ENCODE peak calls at places on chromosome 3, in six cellular contexts. W is A549, U is HepG2, X is transverse colon, N is H1, P is suprapubic skin. Z is an unnamed sample.

GRCh38 chr3:133137042-133137393 is 98.8 kb downstream of the TMEM108 start:
- DNase-seq in X (no peak), U (no peak), P (no peak), N (no peak), W (no peak), Z (no peak)

GRCh38 chr3:165476399-165477060 is 280.3 kb upstream of the SLITRK3 start:
- DNase-seq in X (no peak), U (no peak), W (no peak), N (no peak), P (no peak), Z (no peak)

GRCh38 chr3:140427786-140428185 is 250.1 kb upstream of the TRIM42 start:
- DNase-seq in P (no peak), X (no peak), N (no peak), U (no peak), W (no peak), Z (no peak)

GRCh38 chr3:8741581-8742355 is 8.2 kb downstream of the CAV3 start:
- DNase-seq in P (peak), N (peak), U (peak), W (peak), X (no peak), Z (peak)

GRCh38 chr3:144109944-144110343 is 138.3 kb downstream of the DIPK2A start:
- DNase-seq in X (no peak), N (no peak), P (no peak), U (no peak), W (no peak), Z (no peak)

GRCh38 chr3:27633224-27633545 is 88.9 kb downstream of the EOMES start:
- DNase-seq in N (no peak), W (no peak), P (no peak), U (peak), X (no peak), Z (no peak)

GRCh38 chr3:197023241-197023997 is 6.2 kb downstream of the MELTF start:
- DNase-seq in X (no peak), U (no peak), W (no peak), P (peak), N (no peak), Z (no peak)

GRCh38 chr3:198080521-198081384 is 120.7 kb downstream of the LMLN start:
- DNase-seq in U (peak), X (peak), W (peak), N (peak), P (peak), Z (peak)

GRCh38 chr3:117170112-117170511 is 460.5 kb downstream of the TUSC7 start:
- DNase-seq in W (no peak), U (no peak), X (no peak), P (no peak), N (no peak), Z (no peak)

GRCh38 chr3:126134219-126134975 is 46.0 kb downstream of the ALDH1L1 start:
- DNase-seq in N (no peak), X (peak), U (peak), P (peak), W (peak), Z (peak)

GRCh38 chr3:190322604-190323240 is 476 bp upstream of the CLDN1 start:
- DNase-seq in U (no peak), W (no peak), P (no peak), X (no peak), N (no peak), Z (peak)

GRCh38 chr3:146709969-146710368 is 104.8 kb upstream of the PLSCR5 start:
- DNase-seq in X (no peak), U (no peak), W (no peak), P (no peak), N (no peak), Z (no peak)

GRCh38 chr3:8278448-8278847 is 223.2 kb upstream of the LMCD1 start:
- DNase-seq in P (no peak), X (no peak), W (peak), N (no peak), U (no peak), Z (no peak)

GRCh38 chr3:33187368-33187634 is 31.3 kb downstream of the SUSD5 start:
- DNase-seq in W (no peak), N (no peak), X (no peak), P (no peak), U (no peak), Z (no peak)

GRCh38 chr3:65658398-65658797 is 380.3 kb downstream of the MAGI1 start:
- DNase-seq in P (no peak), N (no peak), X (no peak), U (no peak), W (no peak), Z (no peak)

GRCh38 chr3:125375950-125376679 is 990 bp upstream of the ZNF148 start:
- DNase-seq in X (no peak), U (peak), N (no peak), W (peak), P (no peak), Z (no peak)

GRCh38 chr3:127475975-127476374 is 114.6 kb downstream of the TPRA1 start:
- DNase-seq in U (no peak), X (no peak), P (no peak), W (no peak), N (no peak), Z (no peak)

GRCh38 chr3:52606373-52607085 is 70.1 kb downstream of the UQCC5 start:
- DNase-seq in W (peak), X (peak), N (no peak), P (no peak), U (peak), Z (no peak)

GRCh38 chr3:37990527-37990926 is at the start of gene VILL:
- DNase-seq in N (no peak), X (peak), P (peak), W (no peak), U (no peak), Z (no peak)

GRCh38 chr3:152026033-152026556 is 152.7 kb downstream of the SUCNR1 start:
- DNase-seq in N (no peak), X (no peak), W (peak), U (no peak), P (no peak), Z (no peak)

GRCh38 chr3:152121292-152121654 is 147.5 kb upstream of the MBNL1 start:
- DNase-seq in X (no peak), W (peak), N (no peak), P (no peak), U (no peak), Z (no peak)

GRCh38 chr3:160459450-160459970 is 9.9 kb upstream of the TRIM59 start:
- DNase-seq in X (no peak), N (no peak), W (no peak), P (no peak), U (no peak), Z (no peak)

GRCh38 chr3:190001426-190001825 is 119.3 kb downstream of the P3H2 start:
- DNase-seq in W (no peak), X (no peak), N (no peak), P (no peak), U (no peak), Z (no peak)

GRCh38 chr3:134874737-134875413 is 79.8 kb downstream of the EPHB1 start:
- DNase-seq in U (peak), X (no peak), W (no peak), P (peak), N (no peak), Z (no peak)

GRCh38 chr3:124633527-124633926 is 96.7 kb upstream of the UMPS start:
- DNase-seq in N (no peak), U (no peak), X (no peak), W (no peak), P (no peak), Z (no peak)

GRCh38 chr3:52090131-52090548 is 33.8 kb upstream of the DUSP7 start:
- DNase-seq in X (no peak), U (no peak), N (no peak), P (no peak), W (no peak), Z (peak)

GRCh38 chr3:29144807-29145206 is 136.1 kb upstream of the RBMS3 start:
- DNase-seq in P (no peak), W (peak), N (no peak), X (peak), U (no peak), Z (peak)

GRCh38 chr3:100603449-100603848 is 6.0 kb upstream of the ADGRG7 start:
- DNase-seq in X (no peak), W (peak), P (no peak), U (peak), N (no peak), Z (no peak)

GRCh38 chr3:38655708-38656300 is 6.3 kb upstream of the SCN5A start:
- DNase-seq in U (peak), N (no peak), P (no peak), X (no peak), W (peak), Z (no peak)

GRCh38 chr3:105144837-105145236 is 221.9 kb upstream of the ALCAM start:
- DNase-seq in U (no peak), N (no peak), W (no peak), X (no peak), P (no peak), Z (no peak)

GRCh38 chr3:172213168-172213567 is 173.8 kb downstream of the FNDC3B start:
- DNase-seq in N (no peak), U (no peak), X (no peak), W (no peak), P (no peak), Z (no peak)

GRCh38 chr3:58899159-58899952 is 150.5 kb downstream of the CFAP20DC start:
- DNase-seq in P (no peak), W (no peak), U (no peak), N (no peak), X (peak), Z (peak)

GRCh38 chr3:69472093-69472492 is 86.2 kb upstream of the FRMD4B start:
- DNase-seq in N (no peak), W (no peak), U (no peak), P (no peak), X (no peak), Z (no peak)

GRCh38 chr3:18778602-18779001 is 353.5 kb upstream of the SATB1 start:
- DNase-seq in P (no peak), X (no peak), N (no peak), W (no peak), U (no peak), Z (no peak)

DNA sequence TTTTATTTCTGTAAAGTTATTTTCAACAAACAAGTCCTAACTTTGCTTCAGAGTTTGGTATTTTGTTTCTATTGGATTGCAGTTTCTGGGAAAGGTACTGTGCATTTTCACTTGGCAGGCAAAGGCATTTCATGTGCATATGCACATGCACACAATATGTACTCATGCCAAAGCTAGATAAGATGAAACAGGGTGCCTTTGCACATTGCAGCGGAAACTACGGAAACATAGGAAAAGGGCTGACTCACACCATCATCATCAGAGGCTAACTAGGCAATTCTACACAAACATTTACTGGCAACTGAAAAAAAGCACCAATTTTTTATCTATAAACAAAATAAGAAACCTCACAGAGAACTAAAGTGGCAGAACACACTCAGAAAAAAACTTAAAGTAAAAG is 550.6 kb upstream of the NECTIN3 start:
- DNase-seq in U (no peak), W (peak), X (no peak), N (no peak), P (no peak), Z (no peak)
- TF ChIP-seq EP300 in U (no peak), W (no peak), X (no peak), N (no peak), P (no peak), Z (no peak)

DNA sequence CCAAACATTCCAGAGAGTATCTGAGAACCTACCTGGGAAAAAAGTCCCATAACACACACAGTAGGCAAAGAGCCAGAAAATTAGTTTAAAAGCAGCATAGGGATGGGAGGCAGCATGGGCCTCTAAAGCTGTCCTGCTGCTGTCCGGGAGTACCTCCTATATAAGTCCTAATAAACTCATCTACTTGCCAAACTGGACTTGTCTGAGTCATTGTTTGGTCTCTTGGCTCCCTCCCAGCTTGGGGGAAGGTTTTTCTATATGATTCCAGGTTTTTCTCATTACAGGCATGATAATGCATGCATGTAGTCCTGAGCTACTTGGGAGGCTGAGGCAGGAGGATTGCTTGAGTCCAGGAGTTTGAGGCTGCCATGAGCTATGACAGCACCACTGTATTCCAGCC is 17.5 kb upstream of the HACD2 start:
- DNase-seq in U (peak), N (no peak), P (no peak), X (no peak), W (peak), Z (no peak)
- TF ChIP-seq EP300 in U (no peak), N (no peak), P (no peak), X (no peak), W (no peak), Z (no peak)

DNA sequence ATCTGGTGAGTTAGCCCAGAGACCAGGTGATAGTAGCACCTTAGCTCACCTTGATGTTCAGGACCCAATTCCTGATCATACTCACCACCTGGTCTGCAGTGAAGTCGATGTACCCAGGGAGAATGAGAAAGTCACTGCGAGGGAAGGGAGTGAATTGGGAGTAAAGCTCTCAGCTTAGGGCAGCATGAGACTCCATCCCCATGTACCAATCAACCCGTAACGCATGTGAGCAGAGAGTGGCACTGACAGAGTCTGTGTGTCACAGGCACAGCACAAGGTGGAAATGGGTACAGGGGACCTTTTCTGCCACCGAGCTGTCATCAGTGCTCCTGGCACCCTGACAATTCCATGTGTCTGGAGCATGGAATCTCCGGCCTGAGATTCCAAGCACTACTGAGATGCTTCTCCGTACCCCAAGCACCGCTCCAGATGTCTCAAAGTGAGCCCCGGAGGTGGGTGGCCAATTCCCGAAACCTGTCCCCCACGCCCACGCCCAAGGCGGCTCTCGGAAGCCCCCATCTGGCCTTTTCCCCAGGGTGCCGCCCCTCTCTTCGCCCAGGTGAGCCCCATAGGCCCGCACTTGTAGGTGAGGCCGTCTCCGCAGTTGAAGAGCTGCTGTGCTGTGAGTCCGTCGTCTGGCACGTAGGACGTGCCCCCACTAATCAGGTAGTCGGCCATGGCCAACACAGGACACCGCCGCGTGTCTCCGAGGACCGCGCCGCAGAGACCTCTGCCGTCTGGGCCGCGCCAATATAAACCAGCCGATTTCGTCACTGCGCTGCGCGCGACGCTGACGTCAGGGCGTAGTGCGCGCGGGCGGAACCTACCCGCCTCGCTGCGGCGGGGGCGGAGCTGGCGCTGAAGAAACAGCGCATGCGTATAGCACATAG is at the start of gene IMPDH2:
- DNase-seq in N (peak), U (peak), W (peak), X (peak), P (peak), Z (peak)
- TF ChIP-seq EP300 in N (no peak), U (no peak), W (no peak), X (no peak), P (no peak), Z (no peak)

DNA sequence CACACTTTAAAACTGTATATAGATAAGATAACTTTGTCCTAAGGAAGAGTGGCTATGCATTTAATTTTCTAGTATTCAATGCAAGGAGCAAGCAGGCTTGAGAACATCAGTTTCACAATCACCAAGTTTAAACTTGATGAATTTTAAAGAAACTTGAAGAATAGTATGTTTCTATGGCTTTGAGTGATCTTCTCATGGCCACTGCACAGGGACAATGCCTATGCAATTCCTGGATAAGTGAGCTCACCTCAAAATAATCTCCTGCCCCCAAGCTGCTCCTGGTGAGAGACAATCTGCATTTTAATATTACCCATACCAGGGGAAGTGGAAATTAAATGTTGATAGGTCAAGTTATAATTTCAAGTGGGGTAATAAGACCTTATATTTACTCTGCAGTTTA is 376.6 kb upstream of the CBLB start:
- DNase-seq in N (no peak), U (no peak), P (no peak), X (no peak), W (no peak), Z (no peak)
- TF ChIP-seq EP300 in N (no peak), U (no peak), P (no peak), X (no peak), W (no peak), Z (no peak)

GRCh38 chr3:14389133-14390115 is 13.0 kb upstream of the SLC6A6 start:
- DNase-seq in X (no peak), P (no peak), W (peak), N (no peak), U (no peak), Z (no peak)
- TF ChIP-seq EP300 in X (no peak), P (no peak), W (no peak), N (no peak), U (no peak), Z (no peak)

GRCh38 chr3:187739125-187739560 is 6.1 kb downstream of the BCL6 start:
- DNase-seq in N (no peak), U (no peak), W (no peak), P (peak), X (no peak), Z (peak)

GRCh38 chr3:187737401-187738088 is 7.7 kb downstream of the BCL6 start:
- DNase-seq in X (peak), W (peak), P (peak), U (no peak), N (no peak), Z (peak)

GRCh38 chr3:187739561-187740445 is 5.5 kb downstream of the BCL6 start:
- DNase-seq in U (no peak), N (no peak), W (peak), P (peak), X (peak), Z (peak)

GRCh38 chr3:187738089-187738399 is 7.2 kb downstream of the BCL6 start:
- DNase-seq in W (no peak), P (no peak), X (no peak), N (no peak), U (no peak), Z (no peak)

GRCh38 chr3:187738400-187739124 is 6.7 kb downstream of the BCL6 start:
- DNase-seq in X (peak), N (peak), U (peak), P (peak), W (peak), Z (peak)
- TF ChIP-seq EP300 in X (peak), N (peak), U (no peak), P (no peak), W (no peak), Z (peak)

GRCh38 chr3:15292765-15293522 is 39.4 kb downstream of the SH3BP5 start:
- DNase-seq in U (no peak), W (peak), X (peak), N (no peak), P (no peak), Z (peak)
- TF ChIP-seq EP300 in U (no peak), W (no peak), X (no peak), N (no peak), P (no peak), Z (peak)

GRCh38 chr3:157785071-157785826 is 282.0 kb upstream of the VEPH1 start:
- DNase-seq in X (no peak), N (no peak), W (peak), P (no peak), U (peak), Z (no peak)
- TF ChIP-seq EP300 in X (no peak), N (no peak), W (no peak), P (no peak), U (no peak), Z (no peak)

Z was measured in ovary.